ENCODE peak calls at places on chromosomes 11 and 22, in five cellular contexts. P is HCT116; V is epithelial cell of esophagus; R is tibial artery; S is stimulated activated CD4-positive, alpha-beta T cell treated with anti-CD3 and anti-CD28 coated beads, Interleukin-2, amount 100 ng/mL, for 24 hours. E is an unnamed sample.

GRCh38 chr22:22710719-22711531 is 66.5 kb downstream of the GGTLC2 start:
- DNase-seq in P (no peak), V (peak), R (peak), S (peak), E (peak)

GRCh38 chr22:35561796-35562526 is 21.3 kb downstream of the RASD2 start:
- DNase-seq in P (peak), V (peak), R (no peak), S (no peak), E (peak)

GRCh38 chr11:82927264-82927880 is 25.8 kb downstream of the DDIAS start:
- DNase-seq in P (peak), V (peak), R (no peak), S (no peak), E (peak)

GRCh38 chr22:36872084-36872483 is 11.3 kb downstream of the NCF4 start:
- DNase-seq in P (no peak), V (no peak), R (no peak), S (no peak), E (no peak)

GRCh38 chr11:109960831-109961230 is 132.4 kb upstream of the ZC3H12C start:
- DNase-seq in P (no peak), V (peak), R (peak), S (no peak), E (no peak)

GRCh38 chr11:105799728-105800462 is 190.0 kb downstream of the GRIA4 start:
- DNase-seq in P (no peak), V (no peak), R (no peak), S (no peak), E (no peak)

GRCh38 chr11:18091731-18092130 is 14.2 kb downstream of the SAAL1 start:
- DNase-seq in P (no peak), V (no peak), R (no peak), S (no peak), E (no peak)

GRCh38 chr22:43887391-43887790 is 4.4 kb downstream of the PNPLA5 start:
- DNase-seq in P (no peak), V (no peak), R (no peak), S (no peak), E (no peak)

GRCh38 chr22:23500508-23501208 is 79.4 kb downstream of the IGLL1 start:
- DNase-seq in P (no peak), V (no peak), R (no peak), S (no peak), E (no peak)

GRCh38 chr11:45805305-45806071 is 539 bp downstream of the SLC35C1 start:
- DNase-seq in P (no peak), V (peak), R (peak), S (peak), E (peak)